ENCODE peak calls at places on chromosomes 7 and 10, in ten cellular contexts. D is fibroblast of mammary gland, O is RPMI7951, T is Daoy, G is substantia nigra, L is osteocyte, B is NCI-H345, Y is Kasumi-1, X is adrenal gland, K is aorta. J is an unnamed sample.

GRCh38 chr10:27319752-27320561 is 79.4 kb upstream of the ACBD5 start:
- DNase-seq in D (peak), O (peak), T (peak), G (peak), L (no peak), B (no peak), Y (peak), X (peak), K (peak), J (peak)

GRCh38 chr10:43042503-43043341 is 34.1 kb upstream of the RET start:
- DNase-seq in D (no peak), O (no peak), T (no peak), G (no peak), L (peak), B (no peak), Y (no peak), X (peak), K (peak), J (no peak)

GRCh38 chr10:61830072-61830845 is 71.2 kb upstream of the ARID5B start:
- DNase-seq in D (no peak), O (no peak), T (no peak), G (no peak), L (no peak), B (no peak), Y (no peak), X (no peak), K (no peak), J (no peak)

GRCh38 chr7:124033807-124034753 is 1.2 kb upstream of the TMEM229A start:
- DNase-seq in D (no peak), O (no peak), T (no peak), G (no peak), L (no peak), B (no peak), Y (no peak), X (no peak), K (no peak), J (no peak)

GRCh38 chr7:43208189-43208588 is 95.7 kb downstream of the HECW1 start:
- DNase-seq in D (no peak), O (no peak), T (no peak), G (no peak), L (no peak), B (no peak), Y (no peak), X (no peak), K (no peak), J (no peak)

GRCh38 chr10:75936841-75937240 is 505.4 kb downstream of the LRMDA start:
- DNase-seq in D (no peak), O (no peak), T (no peak), G (no peak), L (no peak), B (no peak), Y (no peak), X (no peak), K (no peak), J (no peak)

GRCh38 chr10:36313142-36313541 is 671.0 kb upstream of the FZD8 start:
- DNase-seq in D (no peak), O (no peak), T (no peak), G (no peak), L (no peak), B (no peak), Y (no peak), X (no peak), K (no peak), J (no peak)

GRCh38 chr10:69696073-69696731 is 66.2 kb downstream of the FAM241B start:
- DNase-seq in D (peak), O (peak), T (peak), G (no peak), L (no peak), B (peak), Y (peak), X (peak), K (no peak), J (peak)

GRCh38 chr10:14302035-14302434 is 28.7 kb downstream of the FRMD4A start:
- DNase-seq in D (peak), O (peak), T (no peak), G (no peak), L (no peak), B (no peak), Y (peak), X (no peak), K (no peak), J (no peak)

GRCh38 chr10:118047363-118047719 is 600 bp upstream of the RAB11FIP2 start:
- DNase-seq in D (no peak), O (no peak), T (no peak), G (no peak), L (peak), B (no peak), Y (no peak), X (peak), K (peak), J (no peak)

GRCh38 chr10:97494863-97495506 is 3.2 kb downstream of the MMS19 start:
- DNase-seq in D (peak), O (no peak), T (no peak), G (no peak), L (no peak), B (no peak), Y (no peak), X (no peak), K (no peak), J (peak)